ENCODE peak calls at places on chromosomes 4 and X, in nine cellular contexts. L is H1, I is mammary epithelial cell, N is DND-41, S is K562, H is sigmoid colon, V is astrocyte of the cerebellum, R is Panc1, A is coronary artery. K is an unnamed sample.

GRCh38 chrX:3320471-3321046 is 25.9 kb downstream of the MXRA5 start:
- DNase-seq in N (no peak), S (no peak), A (no peak), H (no peak), V (no peak), R (no peak), I (no peak), L (no peak), K (peak; percentile 3)

GRCh38 chr4:95204873-95205272 is 343.9 kb downstream of the UNC5C start:
- DNase-seq in I (peak; percentile 3), H (no peak), R (no peak), S (peak; percentile 22), L (no peak), V (no peak), N (no peak), A (no peak), K (no peak)

GRCh38 chr4:10092481-10093272 is 23.9 kb downstream of the WDR1 start:
- DNase-seq in S (no peak), L (no peak), H (no peak), N (no peak), I (no peak), R (no peak), A (no peak), V (no peak), K (peak; percentile 31)

GRCh38 chrX:123788744-123789143 is 55.9 kb upstream of the THOC2 start:
- DNase-seq in A (no peak), H (no peak), I (no peak), V (no peak), N (no peak), L (no peak), R (no peak), S (no peak), K (no peak)

GRCh38 chrX:117957128-117957527 is 159.5 kb downstream of the KLHL13 start:
- DNase-seq in S (no peak), A (no peak), V (peak; percentile 5), H (no peak), I (peak; percentile 42), R (no peak), L (no peak), N (no peak), K (no peak)

GRCh38 chrX:108025954-108026616 is 18.8 kb upstream of the VSIG1 start:
- DNase-seq in S (no peak), V (no peak), H (no peak), L (no peak), R (no peak), I (no peak), N (no peak), A (no peak), K (no peak)

GRCh38 chr4:128384091-128384520 is 96.5 kb upstream of the PGRMC2 start:
- DNase-seq in H (no peak), S (no peak), A (no peak), L (no peak), I (no peak), R (no peak), V (no peak), N (no peak), K (peak; percentile 73)

GRCh38 chr4:53508446-53508845 is 82.8 kb downstream of the LNX1 start:
- DNase-seq in A (no peak), R (no peak), S (no peak), N (no peak), L (no peak), I (peak; percentile 30), V (peak; percentile 59), H (no peak), K (peak; percentile 80)

GRCh38 chr4:180028682-180029081 is 2214.5 kb upstream of the TENM3 start:
- DNase-seq in V (no peak), N (peak; percentile 20), A (no peak), H (no peak), I (peak; percentile 2), R (no peak), L (peak; percentile 13), S (no peak), K (peak; percentile 1)

GRCh38 chrX:52839137-52839536 is 28.1 kb downstream of the XAGE5 start:
- DNase-seq in L (no peak), N (no peak), R (no peak), H (no peak), I (no peak), A (no peak), S (no peak), V (no peak), K (no peak)

GRCh38 chr4:7429601-7430078 is 5.1 kb downstream of the PSAPL1 start:
- DNase-seq in L (no peak), N (no peak), V (no peak), A (peak; percentile 59), S (no peak), H (peak; percentile 43), I (no peak), R (no peak), K (no peak)

GRCh38 chrX:13334491-13334890 is 14.6 kb upstream of the ATXN3L start:
- DNase-seq in L (no peak), S (no peak), R (no peak), A (no peak), I (no peak), H (no peak), V (no peak), N (no peak), K (peak; percentile 35)

GRCh38 chrX:52988985-52989917 is 30.9 kb upstream of the FAM156A start:
- DNase-seq in R (no peak), H (peak; percentile 29), S (no peak), N (no peak), A (no peak), I (peak; percentile 67), V (no peak), L (no peak), K (no peak)

GRCh38 chr4:55386073-55386472 is 9.7 kb upstream of the TMEM165 start:
- DNase-seq in A (no peak), H (no peak), R (no peak), S (peak; percentile 48), N (no peak), I (peak; percentile 25), L (no peak), V (no peak), K (peak; percentile 49)

GRCh38 chr4:60865238-60865637 is 334.9 kb upstream of the ADGRL3 start:
- DNase-seq in R (no peak), A (no peak), V (no peak), I (peak; percentile 1), H (no peak), N (no peak), S (no peak), L (no peak), K (peak; percentile 21)

GRCh38 chr4:53490161-53490915 is 100.9 kb downstream of the LNX1 start:
- DNase-seq in A (no peak), R (no peak), S (no peak), I (no peak), H (no peak), V (no peak), L (no peak), N (no peak), K (peak; percentile 69)

GRCh38 chr4:109010534-109010933 is 247.7 kb upstream of the ETNPPL start:
- DNase-seq in L (no peak), A (no peak), H (no peak), I (no peak), R (no peak), S (no peak), V (no peak), N (no peak), K (no peak)

GRCh38 chr4:17120761-17121160 is 222.3 kb upstream of the LDB2 start:
- DNase-seq in S (no peak), N (no peak), H (no peak), L (no peak), I (no peak), R (no peak), A (no peak), V (no peak), K (peak; percentile 72)

GRCh38 chrX:6292599-6292998 is 63.9 kb upstream of the NLGN4X start:
- DNase-seq in I (no peak), V (no peak), A (no peak), R (no peak), H (no peak), S (no peak), L (no peak), N (no peak), K (no peak)
- TF ChIP-seq CTCF in I (no peak), V (no peak), A (no peak), R (no peak), H (no peak), S (no peak), L (peak; percentile 59), N (peak; percentile 26), K (no peak)

DNA sequence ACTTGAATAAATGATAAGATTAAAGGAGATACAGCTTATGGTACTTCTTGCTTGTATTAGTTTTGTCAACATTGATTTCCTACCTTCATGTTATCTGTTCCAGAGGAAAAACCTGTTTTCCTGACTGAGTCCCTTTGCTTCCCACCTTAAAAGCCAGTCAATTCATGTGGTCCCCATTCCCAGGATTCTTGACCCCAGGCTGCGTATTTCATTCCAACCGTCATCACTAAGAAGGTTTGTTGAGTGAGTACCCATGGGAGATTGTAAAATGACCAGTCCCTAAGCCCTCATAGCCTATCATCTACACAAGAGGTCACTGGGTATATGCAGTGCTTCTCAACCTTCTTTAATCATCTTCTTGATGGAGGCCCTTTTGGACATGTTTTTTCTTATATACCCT is 52.2 kb downstream of the BEX3 start:
- DNase-seq in R (no peak), N (no peak), L (no peak), A (no peak), V (no peak), S (no peak), I (no peak), H (no peak), K (no peak)
- H3K4me3 ChIP-seq in R (no peak overlapping the region), N (no peak overlapping the region), L (no peak overlapping the region), A (no peak overlapping the region), V (no peak overlapping the region), S (no peak overlapping the region), I (no peak overlapping the region), H (no peak overlapping the region), K (no peak overlapping the region)

DNA sequence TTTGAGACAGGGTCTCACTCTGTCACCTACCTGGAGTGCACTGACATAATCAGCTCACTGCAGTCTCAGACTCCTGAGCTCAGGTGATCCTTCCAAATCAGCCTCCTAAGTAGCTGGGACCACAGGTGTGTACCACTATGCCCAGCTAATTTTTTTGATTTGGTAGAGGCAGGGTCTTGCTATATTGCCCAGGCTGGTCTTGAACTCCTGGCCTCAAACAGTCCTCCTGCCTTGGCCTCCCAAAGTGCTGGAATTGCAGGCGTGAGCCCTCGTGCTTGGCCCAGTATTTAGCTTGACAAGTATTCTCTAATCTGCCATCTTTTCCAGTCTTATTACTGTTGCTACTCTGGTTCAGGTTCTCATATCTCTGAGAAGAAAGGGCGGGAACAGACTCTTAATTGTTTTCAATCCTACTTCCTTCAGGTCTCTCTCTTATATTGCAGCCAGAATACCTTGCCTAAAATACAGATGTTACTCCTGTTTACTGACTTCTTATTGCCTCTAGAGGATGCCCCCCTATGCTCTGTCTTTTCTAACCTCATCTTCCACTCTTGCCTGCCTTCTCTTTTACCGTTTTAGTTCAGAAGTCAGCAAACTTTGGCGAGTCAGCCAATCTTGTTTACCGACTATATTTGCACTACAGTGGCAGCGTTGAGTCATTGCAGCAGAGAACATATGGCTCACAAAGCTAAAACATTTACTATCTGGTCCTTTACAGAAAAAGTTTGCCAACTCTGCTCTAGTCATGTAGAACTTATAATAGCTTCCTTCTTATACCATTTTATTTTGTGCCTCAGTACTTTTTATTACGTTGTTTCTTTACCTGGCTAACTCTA is 19.0 kb downstream of the MRPL1 start:
- DNase-seq in H (no peak), L (no peak), R (peak; percentile 43), I (peak; percentile 14), S (no peak), A (no peak), N (no peak), V (no peak), K (peak; percentile 30)
- TF ChIP-seq CTCF in H (no peak), L (no peak), R (no peak), I (no peak), S (no peak), A (no peak), N (no peak), V (no peak), K (no peak)

GRCh38 chrX:133749951-133750350 is 235.4 kb downstream of the GPC3 start:
- DNase-seq in R (no peak), A (no peak), S (no peak), N (no peak), V (no peak), L (no peak), H (no peak), I (no peak), K (no peak)
- H3K4me3 ChIP-seq in R (no peak overlapping the region), A (no peak overlapping the region), S (no peak overlapping the region), N (no peak overlapping the region), V (no peak overlapping the region), L (no peak overlapping the region), H (no peak overlapping the region), I (no peak overlapping the region), K (no peak overlapping the region)

K was measured in fibroblast of pulmonary artery.